ENCODE peak calls at places on chromosomes 12 and 14, in nine cellular contexts. One of them, this sample, is unnamed.

GRCh38 chr14:68979722-68980552 is 835 bp upstream of the ACTN1 start:
- DNase-seq in T-helper 1 cell: no peak
- DNase-seq in stimulated activated CD4-positive, alpha-beta T cell treated with anti-CD3 and anti-CD28 coated beads, Interleukin-1b, Interleukin-23, amount 100 ng/mL, for 24 hours: no peak
- DNase-seq in psoas muscle: peak
- DNase-seq in DND-41: peak
- DNase-seq in HT-29: peak
- DNase-seq in upper lobe of right lung: peak
- DNase-seq in ureter: peak
- DNase-seq in fibroblast of lung: no peak
- DNase-seq in this sample: peak

GRCh38 chr12:123900898-123901376 is 71.7 kb downstream of the CCDC92 start:
- DNase-seq in T-helper 1 cell: no peak
- DNase-seq in stimulated activated CD4-positive, alpha-beta T cell treated with anti-CD3 and anti-CD28 coated beads, Interleukin-1b, Interleukin-23, amount 100 ng/mL, for 24 hours: no peak
- DNase-seq in psoas muscle: no peak
- DNase-seq in DND-41: peak
- DNase-seq in HT-29: no peak
- DNase-seq in upper lobe of right lung: no peak
- DNase-seq in ureter: no peak
- DNase-seq in fibroblast of lung: no peak
- DNase-seq in this sample: peak

GRCh38 chr12:7101694-7102131 is 7.3 kb downstream of the C1RL start:
- DNase-seq in T-helper 1 cell: no peak
- DNase-seq in stimulated activated CD4-positive, alpha-beta T cell treated with anti-CD3 and anti-CD28 coated beads, Interleukin-1b, Interleukin-23, amount 100 ng/mL, for 24 hours: no peak
- DNase-seq in psoas muscle: no peak
- DNase-seq in DND-41: no peak
- DNase-seq in HT-29: no peak
- DNase-seq in upper lobe of right lung: peak
- DNase-seq in ureter: no peak
- DNase-seq in fibroblast of lung: no peak
- DNase-seq in this sample: no peak

GRCh38 chr14:75783184-75783583 is 122.1 kb downstream of the TTLL5 start:
- DNase-seq in T-helper 1 cell: no peak
- DNase-seq in stimulated activated CD4-positive, alpha-beta T cell treated with anti-CD3 and anti-CD28 coated beads, Interleukin-1b, Interleukin-23, amount 100 ng/mL, for 24 hours: no peak
- DNase-seq in psoas muscle: no peak
- DNase-seq in DND-41: no peak
- DNase-seq in HT-29: no peak
- DNase-seq in upper lobe of right lung: no peak
- DNase-seq in ureter: no peak
- DNase-seq in fibroblast of lung: no peak
- DNase-seq in this sample: no peak

GRCh38 chr12:59651230-59651920 is 55.5 kb downstream of the SLC16A7 start:
- DNase-seq in T-helper 1 cell: no peak
- DNase-seq in stimulated activated CD4-positive, alpha-beta T cell treated with anti-CD3 and anti-CD28 coated beads, Interleukin-1b, Interleukin-23, amount 100 ng/mL, for 24 hours: no peak
- DNase-seq in psoas muscle: no peak
- DNase-seq in DND-41: no peak
- DNase-seq in HT-29: peak
- DNase-seq in upper lobe of right lung: no peak
- DNase-seq in ureter: no peak
- DNase-seq in fibroblast of lung: peak
- DNase-seq in this sample: no peak

GRCh38 chr14:26594148-26594547 is 3.7 kb downstream of the NOVA1 start:
- DNase-seq in T-helper 1 cell: no peak
- DNase-seq in stimulated activated CD4-positive, alpha-beta T cell treated with anti-CD3 and anti-CD28 coated beads, Interleukin-1b, Interleukin-23, amount 100 ng/mL, for 24 hours: no peak
- DNase-seq in psoas muscle: no peak
- DNase-seq in DND-41: no peak
- DNase-seq in HT-29: no peak
- DNase-seq in upper lobe of right lung: no peak
- DNase-seq in ureter: no peak
- DNase-seq in fibroblast of lung: peak
- DNase-seq in this sample: no peak

GRCh38 chr12:3924761-3925160 is 51.6 kb upstream of the PARP11 start:
- DNase-seq in T-helper 1 cell: no peak
- DNase-seq in stimulated activated CD4-positive, alpha-beta T cell treated with anti-CD3 and anti-CD28 coated beads, Interleukin-1b, Interleukin-23, amount 100 ng/mL, for 24 hours: no peak
- DNase-seq in psoas muscle: no peak
- DNase-seq in DND-41: no peak
- DNase-seq in HT-29: no peak
- DNase-seq in upper lobe of right lung: no peak
- DNase-seq in ureter: no peak
- DNase-seq in fibroblast of lung: no peak
- DNase-seq in this sample: no peak

GRCh38 chr12:77392467-77392866 is 327.1 kb upstream of the E2F7 start:
- DNase-seq in T-helper 1 cell: no peak
- DNase-seq in stimulated activated CD4-positive, alpha-beta T cell treated with anti-CD3 and anti-CD28 coated beads, Interleukin-1b, Interleukin-23, amount 100 ng/mL, for 24 hours: no peak
- DNase-seq in psoas muscle: no peak
- DNase-seq in DND-41: no peak
- DNase-seq in HT-29: no peak
- DNase-seq in upper lobe of right lung: no peak
- DNase-seq in ureter: no peak
- DNase-seq in fibroblast of lung: no peak
- DNase-seq in this sample: no peak

This sample was measured in H1.